ENCODE peak calls at places on chromosomes 1 and 21, in nine cellular contexts. K is WTC11, N is spleen, B is A549, M is AG09319, L is progenitor cell of endocrine pancreas, X is astrocyte of the spinal cord, H is fibroblast of villous mesenchyme, V is left lung. O is an unnamed sample.

GRCh38 chr1:156898151-156898550 is 4.6 kb downstream of the PEAR1 start:
- DNase-seq in L (no peak), H (peak; percentile 74), X (peak; percentile 71), M (no peak), K (no peak), V (peak; percentile 81), B (no peak), N (peak; percentile 85), O (no peak)

GRCh38 chr1:205228052-205228451 is 306 bp downstream of the TMCC2 start:
- DNase-seq in V (no peak), K (no peak), L (no peak), B (peak; percentile 41), H (no peak), M (no peak), X (no peak), N (no peak), O (no peak)

GRCh38 chr21:29340228-29340627 is 41.5 kb downstream of the BACH1 start:
- DNase-seq in K (no peak), N (no peak), H (peak; percentile 41), L (no peak), B (no peak), X (peak; percentile 34), V (no peak), M (no peak), O (no peak)

GRCh38 chr1:201593200-201593828 is 54.4 kb downstream of the NAV1 start:
- DNase-seq in X (peak; percentile 93), V (no peak), K (no peak), L (no peak), M (peak; percentile 98), B (peak; percentile 28), H (peak; percentile 100), N (peak; percentile 59), O (no peak)

GRCh38 chr21:41010981-41011380 is 157.0 kb upstream of the BACE2 start:
- DNase-seq in M (no peak), X (no peak), L (no peak), B (no peak), H (no peak), V (no peak), K (no peak), N (no peak), O (no peak)

GRCh38 chr1:202159534-202160371 is 649 bp downstream of the PTPN7 start:
- DNase-seq in B (no peak), X (no peak), L (no peak), N (peak; percentile 90), H (no peak), M (no peak), K (no peak), V (no peak), O (no peak)

GRCh38 chr1:207659545-207660148 is 14.7 kb downstream of the CR1L start:
- DNase-seq in M (no peak), H (no peak), K (no peak), B (no peak), X (no peak), L (no peak), V (no peak), N (no peak), O (no peak)

GRCh38 chr21:29133796-29134195 is 3.4 kb downstream of the MAP3K7CL start:
- DNase-seq in L (no peak), N (no peak), V (no peak), M (no peak), B (no peak), X (no peak), H (no peak), K (no peak), O (no peak)

GRCh38 chr1:37763791-37764741 is 854 bp downstream of the EPHA10 start:
- DNase-seq in L (peak; percentile 78), X (peak; percentile 24), B (no peak), K (peak; percentile 91), N (no peak), V (peak; percentile 78), H (peak; percentile 47), M (no peak), O (peak; percentile 49)

GRCh38 chr1:93753766-93754763 is 72.4 kb upstream of the BCAR3 start:
- DNase-seq in V (no peak), H (peak; percentile 94), N (no peak), X (peak; percentile 85), M (peak; percentile 77), B (peak; percentile 28), K (no peak), L (no peak), O (no peak)

GRCh38 chr1:237181731-237182317 is 139.8 kb downstream of the RYR2 start:
- DNase-seq in L (no peak), M (no peak), V (no peak), X (no peak), B (no peak), N (no peak), K (no peak), H (peak; percentile 3), O (no peak)

GRCh38 chr1:206141996-206142395 is 24.8 kb upstream of the AVPR1B start:
- DNase-seq in X (no peak), L (no peak), M (no peak), N (no peak), K (no peak), H (no peak), V (no peak), B (no peak), O (no peak)

GRCh38 chr1:19496529-19496877 is 11.2 kb upstream of the CAPZB start:
- DNase-seq in H (no peak), K (no peak), N (no peak), M (no peak), X (no peak), V (no peak), B (no peak), L (no peak), O (no peak)

GRCh38 chr1:160830321-160831153 is 32.1 kb downstream of the CD244 start:
- DNase-seq in X (peak; percentile 3), L (peak; percentile 71), B (peak; percentile 47), N (peak; percentile 92), M (no peak), H (peak; percentile 54), K (peak; percentile 91), V (peak; percentile 85), O (peak; percentile 88)

GRCh38 chr1:5522605-5523145 is 469.6 kb downstream of the NPHP4 start:
- DNase-seq in K (no peak), X (no peak), V (no peak), H (no peak), M (no peak), L (no peak), B (no peak), N (no peak), O (peak; percentile 22)

GRCh38 chr1:112501810-112502641 is 6.7 kb upstream of the WNT2B start:
- DNase-seq in H (peak; percentile 71), B (peak; percentile 25), N (peak; percentile 88), V (peak; percentile 89), M (peak; percentile 22), X (peak; percentile 68), L (peak; percentile 42), K (peak; percentile 63), O (peak; percentile 64)

GRCh38 chr1:165886193-165886592 is 58.8 kb downstream of the UCK2 start:
- DNase-seq in V (no peak), K (no peak), X (no peak), B (no peak), L (no peak), H (no peak), M (no peak), N (no peak), O (no peak)

GRCh38 chr1:118986291-118986838 is 1.8 kb downstream of the TBX15 start:
- DNase-seq in H (no peak), N (no peak), B (no peak), X (no peak), M (no peak), K (no peak), L (no peak), V (no peak), O (no peak)

GRCh38 chr1:148372731-148373130 is 110.4 kb downstream of the PPIAL4G start:
- DNase-seq in L (no peak), N (no peak), K (no peak), X (peak; percentile 21), M (no peak), V (no peak), H (peak; percentile 23), B (no peak), O (no peak)

GRCh38 chr1:160157174-160157573 is 5.8 kb downstream of the ATP1A4 start:
- DNase-seq in V (no peak), N (no peak), B (no peak), X (no peak), M (no peak), K (no peak), L (no peak), H (no peak), O (no peak)

DNA sequence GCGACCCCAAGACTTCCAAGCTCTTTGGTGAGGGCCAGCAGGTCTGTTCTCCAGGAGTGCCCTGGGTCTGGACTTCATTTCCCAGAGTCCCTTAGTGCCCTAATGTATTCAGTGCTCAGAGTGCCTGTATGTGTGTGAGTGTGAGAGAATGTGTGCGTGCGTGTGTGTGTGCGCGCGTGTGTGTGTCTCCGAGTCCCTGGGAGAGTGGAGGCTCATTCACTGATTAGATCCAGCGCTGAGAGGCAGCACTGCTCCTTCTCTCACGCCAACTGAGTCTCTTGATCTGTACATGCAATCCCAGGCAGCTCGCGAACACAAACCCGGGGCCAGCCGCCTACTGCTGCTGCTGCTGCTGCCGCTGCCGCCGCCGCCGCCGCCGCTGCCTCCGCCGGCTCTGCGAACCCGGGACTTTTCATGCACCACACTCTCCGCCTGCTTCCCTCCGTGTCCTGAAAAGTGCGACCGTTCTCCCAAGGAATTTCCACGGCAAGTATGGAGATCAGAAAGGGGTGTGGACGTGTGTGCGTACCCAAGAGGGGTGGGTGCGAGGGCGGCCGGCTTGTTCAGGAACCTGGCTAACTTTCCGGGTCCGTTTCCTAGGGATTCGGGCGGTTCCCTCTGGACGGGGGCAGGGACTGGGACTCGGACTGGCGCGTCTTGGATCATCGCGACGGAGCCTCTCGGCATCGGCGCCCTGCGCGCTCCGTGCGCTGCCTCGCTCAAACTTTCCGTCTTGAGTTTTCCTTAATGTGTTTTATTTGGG is at the start of gene RNF220:
- DNase-seq in X (peak; percentile 71), L (peak; percentile 38), V (peak; percentile 88), K (peak; percentile 69), M (peak; percentile 30), H (peak; percentile 50), N (peak; percentile 82), B (peak; percentile 27), O (peak; percentile 78)
- TF ChIP-seq CTCF in X (no peak), L (no peak), V (no peak), K (no peak), M (no peak), H (no peak), N (no peak), B (no peak), O (no peak)

GRCh38 chr21:39456665-39457064 is 4.9 kb downstream of the SH3BGR start:
- DNase-seq in H (no peak), M (no peak), N (no peak), L (no peak), V (no peak), K (no peak), B (peak; percentile 13), X (no peak), O (no peak)
- TF ChIP-seq CTCF in H (no peak), M (no peak), N (no peak), L (peak; percentile 54), V (no peak), K (no peak), B (no peak), X (no peak), O (peak; percentile 54)

GRCh38 chr1:154866995-154867795 is 2.9 kb downstream of the KCNN3 start:
- DNase-seq in V (no peak), H (peak; percentile 27), B (peak; percentile 44), X (peak; percentile 79), L (no peak), N (no peak), K (no peak), M (no peak), O (no peak)
- TF ChIP-seq CTCF in V (no peak), H (no peak), B (no peak), X (no peak), L (no peak), N (no peak), K (no peak), M (no peak), O (no peak)

GRCh38 chr1:56531624-56532358 is 47.6 kb downstream of the PLPP3 start:
- DNase-seq in L (no peak), X (no peak), N (no peak), V (no peak), M (no peak), K (no peak), B (no peak), H (no peak), O (no peak)
- TF ChIP-seq CTCF in L (no peak), X (no peak), N (no peak), V (no peak), M (no peak), K (no peak), B (no peak), H (no peak), O (no peak)